ENCODE peak calls at places on chromosomes 3 and 15, in six cellular contexts. One of them, this sample, is unnamed.

GRCh38 chr3:11764931-11765363 is 81.7 kb downstream of the TAMM41 start:
- DNase-seq in neural crest cell: no peak
- DNase-seq in GM04504: peak
- DNase-seq in cerebellum: no peak
- DNase-seq in aorta: no peak
- DNase-seq in foreskin fibroblast: peak
- DNase-seq in this sample: peak

GRCh38 chr3:143002083-143002712 is 828 bp downstream of the U2SURP start:
- DNase-seq in neural crest cell: no peak
- DNase-seq in GM04504: no peak
- DNase-seq in cerebellum: no peak
- DNase-seq in aorta: no peak
- DNase-seq in foreskin fibroblast: peak
- DNase-seq in this sample: no peak

GRCh38 chr15:45179221-45179985 is 8.4 kb downstream of the SHF start:
- DNase-seq in neural crest cell: no peak
- DNase-seq in GM04504: no peak
- DNase-seq in cerebellum: no peak
- DNase-seq in aorta: no peak
- DNase-seq in foreskin fibroblast: peak
- DNase-seq in this sample: no peak

GRCh38 chr3:30496496-30496966 is 109.9 kb upstream of the TGFBR2 start:
- DNase-seq in neural crest cell: no peak
- DNase-seq in GM04504: no peak
- DNase-seq in cerebellum: no peak
- DNase-seq in aorta: no peak
- DNase-seq in foreskin fibroblast: peak
- DNase-seq in this sample: no peak

GRCh38 chr3:62332771-62333381 is 40.5 kb downstream of the FEZF2 start:
- DNase-seq in neural crest cell: peak
- DNase-seq in GM04504: no peak
- DNase-seq in cerebellum: peak
- DNase-seq in aorta: no peak
- DNase-seq in foreskin fibroblast: peak
- DNase-seq in this sample: no peak

GRCh38 chr3:81621277-81621676 is 140.2 kb downstream of the GBE1 start:
- DNase-seq in neural crest cell: no peak
- DNase-seq in GM04504: no peak
- DNase-seq in cerebellum: no peak
- DNase-seq in aorta: no peak
- DNase-seq in foreskin fibroblast: no peak
- DNase-seq in this sample: no peak

GRCh38 chr3:149706905-149707304 is 45.4 kb downstream of the COMMD2 start:
- DNase-seq in neural crest cell: no peak
- DNase-seq in GM04504: no peak
- DNase-seq in cerebellum: no peak
- DNase-seq in aorta: no peak
- DNase-seq in foreskin fibroblast: peak
- DNase-seq in this sample: no peak

GRCh38 chr3:170471149-170471548 is 52.5 kb downstream of the CLDN11 start:
- DNase-seq in neural crest cell: no peak
- DNase-seq in GM04504: no peak
- DNase-seq in cerebellum: peak
- DNase-seq in aorta: no peak
- DNase-seq in foreskin fibroblast: peak
- DNase-seq in this sample: no peak

GRCh38 chr3:117282506-117282905 is 572.9 kb downstream of the TUSC7 start:
- DNase-seq in neural crest cell: no peak
- DNase-seq in GM04504: no peak
- DNase-seq in cerebellum: no peak
- DNase-seq in aorta: no peak
- DNase-seq in foreskin fibroblast: no peak
- DNase-seq in this sample: no peak

GRCh38 chr3:8632402-8633237 is 12.0 kb downstream of the SSUH2 start:
- DNase-seq in neural crest cell: no peak
- DNase-seq in GM04504: no peak
- DNase-seq in cerebellum: no peak
- DNase-seq in aorta: no peak
- DNase-seq in foreskin fibroblast: no peak
- DNase-seq in this sample: no peak

GRCh38 chr15:76303909-76304308 is 7.4 kb downstream of the ETFA start:
- DNase-seq in neural crest cell: no peak
- DNase-seq in GM04504: no peak
- DNase-seq in cerebellum: no peak
- DNase-seq in aorta: no peak
- DNase-seq in foreskin fibroblast: no peak
- DNase-seq in this sample: no peak

GRCh38 chr3:71725279-71725991 is at the start of gene EIF4E3:
- DNase-seq in neural crest cell: peak
- DNase-seq in GM04504: no peak
- DNase-seq in cerebellum: peak
- DNase-seq in aorta: peak
- DNase-seq in foreskin fibroblast: peak
- DNase-seq in this sample: no peak

GRCh38 chr3:189947948-189948723 is 172.6 kb downstream of the P3H2 start:
- DNase-seq in neural crest cell: no peak
- DNase-seq in GM04504: no peak
- DNase-seq in cerebellum: no peak
- DNase-seq in aorta: no peak
- DNase-seq in foreskin fibroblast: peak
- DNase-seq in this sample: no peak

GRCh38 chr3:64440498-64440897 is 215.2 kb upstream of the PRICKLE2 start:
- DNase-seq in neural crest cell: no peak
- DNase-seq in GM04504: peak
- DNase-seq in cerebellum: no peak
- DNase-seq in aorta: no peak
- DNase-seq in foreskin fibroblast: peak
- DNase-seq in this sample: no peak

GRCh38 chr3:59191651-59192050 is 141.8 kb upstream of the CFAP20DC start:
- DNase-seq in neural crest cell: no peak
- DNase-seq in GM04504: no peak
- DNase-seq in cerebellum: no peak
- DNase-seq in aorta: no peak
- DNase-seq in foreskin fibroblast: no peak
- DNase-seq in this sample: no peak

GRCh38 chr15:85581495-85581894 is 201.1 kb downstream of the AKAP13 start:
- DNase-seq in neural crest cell: no peak
- DNase-seq in GM04504: no peak
- DNase-seq in cerebellum: no peak
- DNase-seq in aorta: peak
- DNase-seq in foreskin fibroblast: no peak
- DNase-seq in this sample: no peak

GRCh38 chr3:5428607-5429516 is 241.4 kb downstream of the EDEM1 start:
- DNase-seq in neural crest cell: no peak
- DNase-seq in GM04504: no peak
- DNase-seq in cerebellum: no peak
- DNase-seq in aorta: no peak
- DNase-seq in foreskin fibroblast: no peak
- DNase-seq in this sample: no peak

GRCh38 chr3:27319847-27320526 is 49.2 kb downstream of the NEK10 start:
- DNase-seq in neural crest cell: no peak
- DNase-seq in GM04504: no peak
- DNase-seq in cerebellum: no peak
- DNase-seq in aorta: no peak
- DNase-seq in foreskin fibroblast: no peak
- DNase-seq in this sample: no peak

GRCh38 chr3:184717608-184717995 is 5.7 kb upstream of the MAGEF1 start:
- DNase-seq in neural crest cell: no peak
- DNase-seq in GM04504: no peak
- DNase-seq in cerebellum: no peak
- DNase-seq in aorta: no peak
- DNase-seq in foreskin fibroblast: no peak
- DNase-seq in this sample: no peak

GRCh38 chr15:74240002-74240568 is 4.0 kb downstream of the CCDC33 start:
- DNase-seq in neural crest cell: no peak
- DNase-seq in GM04504: peak
- DNase-seq in cerebellum: peak
- DNase-seq in aorta: peak
- DNase-seq in foreskin fibroblast: peak
- DNase-seq in this sample: no peak

GRCh38 chr3:141360888-141361598 is 7.3 kb upstream of the ZBTB38 start:
- DNase-seq in neural crest cell: no peak
- DNase-seq in GM04504: peak
- DNase-seq in cerebellum: peak
- DNase-seq in aorta: no peak
- DNase-seq in foreskin fibroblast: peak
- DNase-seq in this sample: peak

GRCh38 chr3:133301194-133301593 is 98.7 kb upstream of the BFSP2 start:
- DNase-seq in neural crest cell: no peak
- DNase-seq in GM04504: peak
- DNase-seq in cerebellum: no peak
- DNase-seq in aorta: no peak
- DNase-seq in foreskin fibroblast: peak
- DNase-seq in this sample: peak

GRCh38 chr15:49815937-49816336 is 195.1 kb downstream of the DTWD1 start:
- DNase-seq in neural crest cell: no peak
- DNase-seq in GM04504: peak
- DNase-seq in cerebellum: peak
- DNase-seq in aorta: no peak
- DNase-seq in foreskin fibroblast: peak
- DNase-seq in this sample: peak

GRCh38 chr15:70053703-70054229 is 44.0 kb downstream of the TLE3 start:
- DNase-seq in neural crest cell: no peak
- DNase-seq in GM04504: no peak
- DNase-seq in cerebellum: no peak
- DNase-seq in aorta: peak
- DNase-seq in foreskin fibroblast: no peak
- DNase-seq in this sample: no peak

GRCh38 chr3:51279448-51279847 is 105.6 kb upstream of the MANF start:
- DNase-seq in neural crest cell: no peak
- DNase-seq in GM04504: no peak
- DNase-seq in cerebellum: no peak
- DNase-seq in aorta: no peak
- DNase-seq in foreskin fibroblast: no peak
- DNase-seq in this sample: no peak

GRCh38 chr15:66730168-66731014 is 28.4 kb downstream of the SMAD6 start:
- DNase-seq in neural crest cell: no peak
- DNase-seq in GM04504: no peak
- DNase-seq in cerebellum: no peak
- DNase-seq in aorta: no peak
- DNase-seq in foreskin fibroblast: peak
- DNase-seq in this sample: no peak

GRCh38 chr3:38985981-38986380 is 65.8 kb downstream of the SCN11A start:
- DNase-seq in neural crest cell: no peak
- DNase-seq in GM04504: no peak
- DNase-seq in cerebellum: no peak
- DNase-seq in aorta: no peak
- DNase-seq in foreskin fibroblast: peak
- DNase-seq in this sample: no peak

GRCh38 chr3:187013080-187013838 is 82.9 kb downstream of the ST6GAL1 start:
- DNase-seq in neural crest cell: no peak
- DNase-seq in GM04504: no peak
- DNase-seq in cerebellum: no peak
- DNase-seq in aorta: no peak
- DNase-seq in foreskin fibroblast: peak
- DNase-seq in this sample: no peak

GRCh38 chr3:73581134-73581846 is 43.5 kb downstream of the PDZRN3 start:
- DNase-seq in neural crest cell: no peak
- DNase-seq in GM04504: no peak
- DNase-seq in cerebellum: no peak
- DNase-seq in aorta: no peak
- DNase-seq in foreskin fibroblast: no peak
- DNase-seq in this sample: no peak

This sample was measured in BJ.